ENCODE peak calls at places on chromosomes 3 and 15, in six cellular contexts. S is ovary, X is breast epithelium, D is IMR-90, L is heart left ventricle, U is right lobe of liver. C is an unnamed sample.

GRCh38 chr3:116394365-116394764 is 50.9 kb downstream of the LSAMP start:
- DNase-seq in S (no peak), X (no peak), U (no peak), D (no peak), L (no peak), C (no peak)

GRCh38 chr3:8519156-8519555 is 17.5 kb downstream of the LMCD1 start:
- DNase-seq in U (no peak), S (no peak), X (no peak), D (peak; percentile 90), L (no peak), C (no peak)

GRCh38 chr15:67097893-67098740 is 32.7 kb downstream of the SMAD3 start:
- DNase-seq in L (peak; percentile 66), D (peak; percentile 52), X (peak; percentile 40), S (no peak), U (no peak), C (no peak)

GRCh38 chr3:114880078-114880477 is 267.0 kb downstream of the ZBTB20 start:
- DNase-seq in L (no peak), D (peak; percentile 2), S (peak; percentile 40), U (peak; percentile 59), X (peak; percentile 45), C (no peak)

GRCh38 chr3:194135516-194135805 is 487 bp upstream of the HES1 start:
- DNase-seq in X (no peak), S (no peak), L (no peak), U (no peak), D (no peak), C (no peak)

GRCh38 chr3:127997961-127998360 is 54.3 kb upstream of the SEC61A1 start:
- DNase-seq in D (no peak), S (no peak), X (no peak), U (peak; percentile 86), L (no peak), C (no peak)

GRCh38 chr3:197503652-197504051 is 52.1 kb downstream of the BDH1 start:
- DNase-seq in U (no peak), D (no peak), L (no peak), X (no peak), S (no peak), C (no peak)

GRCh38 chr3:71206821-71207220 is 376.7 kb downstream of the FOXP1 start:
- DNase-seq in D (no peak), S (no peak), U (no peak), X (no peak), L (no peak), C (no peak)

GRCh38 chr3:107632576-107632975 is 109.8 kb downstream of the BBX start:
- DNase-seq in U (no peak), S (no peak), L (no peak), X (no peak), D (no peak), C (no peak)

GRCh38 chr3:152113992-152114651 is 154.6 kb upstream of the MBNL1 start:
- DNase-seq in U (no peak), X (no peak), L (no peak), S (no peak), D (peak; percentile 28), C (no peak)

GRCh38 chr3:44416031-44417030 is 61.1 kb downstream of the ZNF445 start:
- DNase-seq in L (no peak), S (no peak), X (no peak), U (no peak), D (no peak), C (no peak)

GRCh38 chr3:79651536-79652065 is 116.2 kb downstream of the ROBO1 start:
- DNase-seq in L (no peak), D (no peak), S (no peak), X (no peak), U (no peak), C (no peak)

GRCh38 chr3:52742418-52743041 is 28.2 kb downstream of the NEK4 start:
- DNase-seq in D (peak; percentile 34), U (no peak), S (no peak), X (no peak), L (no peak), C (peak; percentile 13)

GRCh38 chr3:177776656-177777055 is 579.4 kb upstream of the TBL1XR1 start:
- DNase-seq in U (no peak), L (no peak), D (peak; percentile 80), S (no peak), X (no peak), C (no peak)

GRCh38 chr3:120402257-120402656 is 48.5 kb downstream of the FSTL1 start:
- DNase-seq in L (no peak), U (no peak), S (no peak), D (no peak), X (no peak), C (no peak)

GRCh38 chr3:89586256-89586655 is 478.8 kb downstream of the EPHA3 start:
- DNase-seq in U (no peak), X (no peak), S (no peak), D (no peak), L (no peak), C (no peak)

GRCh38 chr3:12237912-12238650 is 50.8 kb upstream of the PPARG start:
- DNase-seq in U (no peak), S (no peak), D (peak; percentile 63), X (no peak), L (no peak), C (no peak)

GRCh38 chr3:146203761-146204160 is 42.8 kb upstream of the PLOD2 start:
- DNase-seq in X (no peak), S (no peak), L (no peak), U (no peak), D (no peak), C (no peak)

GRCh38 chr3:73569246-73569760 is 55.4 kb downstream of the PDZRN3 start:
- DNase-seq in U (no peak), S (no peak), L (no peak), D (no peak), X (no peak), C (no peak)

GRCh38 chr15:62809106-62809967 is 233.2 kb upstream of the TPM1 start:
- DNase-seq in U (no peak), S (no peak), D (peak; percentile 88), X (no peak), L (no peak), C (no peak)

GRCh38 chr15:51623386-51623938 is 891 bp upstream of the DMXL2 start:
- DNase-seq in L (no peak), D (no peak), U (no peak), X (no peak), S (no peak), C (no peak)

GRCh38 chr15:29143909-29144308 is 125.7 kb downstream of the NSMCE3 start:
- DNase-seq in U (no peak), D (peak; percentile 74), X (no peak), S (no peak), L (no peak), C (no peak)

GRCh38 chr15:68775671-68776476 is 44.8 kb downstream of the ANP32A start:
- DNase-seq in X (no peak), D (peak; percentile 24), S (peak; percentile 88), L (peak; percentile 87), U (no peak), C (no peak)

GRCh38 chr3:65238652-65239051 is 550.9 kb upstream of the ADAMTS9 start:
- DNase-seq in S (no peak), L (no peak), X (no peak), D (no peak), U (no peak), C (no peak)

GRCh38 chr15:70650567-70650966 is 112.8 kb downstream of the UACA start:
- DNase-seq in D (no peak), S (no peak), X (no peak), U (no peak), L (no peak), C (no peak)

GRCh38 chr15:91258436-91258779 is 158.4 kb downstream of the SV2B start:
- DNase-seq in X (no peak), L (no peak), S (no peak), U (no peak), D (no peak), C (no peak)
- TF ChIP-seq POLR2A in X (no peak), L (no peak), S (no peak), U (no peak), D (no peak), C (no peak)

DNA sequence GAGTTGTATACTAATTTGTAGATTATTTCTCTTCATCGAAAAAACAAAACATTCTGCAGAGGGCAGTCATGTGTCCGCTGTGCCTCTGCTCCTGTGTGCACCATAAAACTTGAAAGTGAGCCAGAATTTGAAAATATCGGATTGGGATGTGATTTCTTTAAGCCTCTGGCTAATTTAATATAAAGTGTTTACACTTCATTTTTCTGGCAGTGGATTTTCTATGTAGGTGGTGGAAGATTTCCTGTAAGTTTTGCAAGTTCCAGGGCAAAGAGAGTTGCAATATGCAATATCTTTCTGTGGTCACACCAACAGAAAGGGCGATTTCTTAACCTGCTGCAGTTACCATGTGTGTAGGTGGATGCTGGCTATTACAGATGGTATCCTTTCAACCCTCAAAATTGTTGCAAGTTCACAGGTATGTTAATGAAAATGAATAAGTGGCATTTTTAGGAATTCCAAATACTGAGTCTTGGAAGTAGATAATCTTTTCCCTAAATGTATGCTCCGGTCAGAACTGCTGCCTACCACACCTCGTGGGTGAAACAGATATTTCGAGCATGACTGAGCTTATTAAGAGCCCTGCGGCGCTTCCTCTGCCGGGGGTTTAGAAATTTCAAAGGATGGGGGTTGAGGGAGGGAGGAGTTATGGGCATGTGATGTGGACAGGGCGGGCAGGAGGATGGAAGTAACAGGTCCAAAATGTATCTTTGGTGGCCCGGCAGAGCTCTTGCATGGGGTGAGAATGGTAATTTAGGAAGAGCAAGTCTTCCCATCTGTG is 134.0 kb downstream of the PGPEP1L start:
- DNase-seq in X (no peak), U (no peak), L (no peak), S (no peak), D (peak; percentile 83), C (no peak)
- TF ChIP-seq POLR2A in X (no peak), U (no peak), L (no peak), S (no peak), D (no peak), C (no peak)

DNA sequence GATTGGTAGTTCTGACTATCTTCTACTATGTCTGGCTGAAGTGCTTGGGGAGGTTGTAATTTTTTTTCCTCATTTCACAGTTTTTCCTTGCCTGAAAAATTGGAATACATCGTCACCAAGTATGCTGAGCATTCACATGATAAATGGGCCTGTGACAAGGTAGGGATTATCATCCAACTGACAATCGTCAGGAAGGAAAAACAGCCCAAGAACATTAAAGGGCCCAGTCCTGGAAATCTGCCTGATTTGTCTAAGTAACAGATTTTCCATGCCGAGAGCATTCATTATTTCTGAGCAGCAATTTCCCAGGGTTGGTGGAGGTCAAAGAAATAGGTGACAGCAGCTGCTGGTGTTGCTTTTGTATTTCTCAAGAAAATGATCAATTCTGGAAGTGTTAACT is 226.0 kb upstream of the CHRM5 start:
- DNase-seq in U (no peak), D (no peak), X (no peak), L (no peak), S (no peak), C (no peak)
- TF ChIP-seq POLR2A in U (no peak), D (no peak), X (no peak), L (no peak), S (no peak), C (no peak)

GRCh38 chr3:155742339-155742980 is 2.4 kb downstream of the PLCH1 start:
- DNase-seq in L (no peak), S (no peak), X (no peak), D (no peak), U (no peak), C (no peak)

GRCh38 chr3:155743616-155744015 is 1.3 kb downstream of the PLCH1 start:
- DNase-seq in L (no peak), S (no peak), U (no peak), X (no peak), D (no peak), C (no peak)

GRCh38 chr3:155745795-155746550 is 1.1 kb upstream of the PLCH1 start:
- DNase-seq in U (no peak), S (no peak), D (no peak), L (no peak), X (no peak), C (no peak)

GRCh38 chr3:155744626-155745324 is at the start of gene PLCH1:
- DNase-seq in U (peak; percentile 68), X (peak; percentile 42), D (peak; percentile 40), S (peak; percentile 53), L (peak; percentile 72), C (peak; percentile 42)

GRCh38 chr3:155744091-155744625 is 713 bp downstream of the PLCH1 start:
- DNase-seq in L (peak; percentile 67), U (peak; percentile 60), D (peak; percentile 4), X (peak; percentile 29), S (peak; percentile 42), C (peak; percentile 53)
- TF ChIP-seq POLR2A in L (no peak), U (no peak), D (no peak), X (no peak), S (no peak), C (no peak)